ENCODE peak calls at places on chromosomes 5 and 9, in seven cellular contexts. E, M, Z, V, N, A and B are unnamed samples.

GRCh38 chr5:112636288-112636731 is 101.4 kb upstream of the APC start:
- DNase-seq in Z (no peak), N (no peak), A (no peak), M (no peak), V (peak), E (no peak), B (no peak)

GRCh38 chr5:6457592-6457991 is 8.9 kb downstream of the UBE2QL1 start:
- DNase-seq in E (no peak), M (no peak), A (no peak), N (no peak), Z (no peak), V (no peak), B (no peak)

GRCh38 chr9:98540476-98540875 is 168.3 kb downstream of the GABBR2 start:
- DNase-seq in A (no peak), E (no peak), N (no peak), M (no peak), Z (no peak), V (no peak), B (no peak)

GRCh38 chr5:96930058-96930457 is 5.8 kb upstream of the LNPEP start:
- DNase-seq in M (no peak), A (no peak), E (no peak), N (peak), V (peak), Z (no peak), B (no peak)

GRCh38 chr9:14455243-14455642 is 141.3 kb upstream of the NFIB start:
- DNase-seq in A (no peak), M (no peak), E (no peak), V (no peak), Z (no peak), N (no peak), B (no peak)

GRCh38 chr5:34534237-34535108 is 121.7 kb upstream of the RAI14 start:
- DNase-seq in N (peak), E (no peak), M (peak), Z (no peak), V (no peak), A (peak), B (no peak)

GRCh38 chr5:18299166-18299565 is 664.9 kb downstream of the TAF11L14 start:
- DNase-seq in V (peak), Z (no peak), A (no peak), M (no peak), N (no peak), E (no peak), B (no peak)

GRCh38 chr9:126070071-126070470 is 256.6 kb upstream of the MVB12B start:
- DNase-seq in A (no peak), M (no peak), E (no peak), V (no peak), N (no peak), Z (no peak), B (no peak)

GRCh38 chr9:132543960-132544359 is 38.4 kb upstream of the BARHL1 start:
- DNase-seq in E (no peak), M (no peak), A (no peak), Z (no peak), N (no peak), V (no peak), B (no peak)

GRCh38 chr9:95938724-95939123 is 63.2 kb downstream of the ERCC6L2 start:
- DNase-seq in N (peak), A (no peak), V (no peak), Z (no peak), M (no peak), E (no peak), B (no peak)

GRCh38 chr5:109857405-109858031 is 167.8 kb downstream of the MAN2A1 start:
- DNase-seq in A (no peak), E (no peak), N (no peak), Z (no peak), V (no peak), M (no peak), B (no peak)

GRCh38 chr5:165996484-165996883 is 2295.0 kb upstream of the WWC1 start:
- DNase-seq in M (no peak), N (no peak), Z (no peak), A (no peak), E (no peak), V (no peak), B (no peak)

GRCh38 chr5:41334758-41335157 is 121.4 kb upstream of the C6 start:
- DNase-seq in M (no peak), Z (no peak), V (no peak), E (no peak), N (no peak), A (peak), B (no peak)

GRCh38 chr5:165497707-165498106 is 1992.3 kb downstream of the MAT2B start:
- DNase-seq in M (no peak), N (peak), V (peak), Z (no peak), E (no peak), A (no peak), B (peak)

GRCh38 chr5:138685052-138685755 is 68.0 kb upstream of the CTNNA1 start:
- DNase-seq in A (peak), Z (no peak), E (no peak), M (no peak), V (peak), N (no peak), B (no peak)

GRCh38 chr5:178941361-178941760 is 363 bp downstream of the ZNF454 start:
- DNase-seq in A (no peak), Z (no peak), V (no peak), N (no peak), M (no peak), E (no peak), B (no peak)

GRCh38 chr9:1495684-1496083 is 445.5 kb downstream of the DMRT2 start:
- DNase-seq in E (no peak), N (no peak), V (no peak), A (no peak), Z (no peak), M (no peak), B (no peak)

GRCh38 chr5:44845777-44846176 is 37.0 kb downstream of the MRPS30 start:
- DNase-seq in M (no peak), Z (no peak), E (no peak), V (no peak), A (no peak), N (no peak), B (no peak)

GRCh38 chr9:133726401-133727276 is 11.5 kb downstream of the SARDH start:
- DNase-seq in Z (peak), M (peak), E (peak), N (peak), V (peak), A (peak), B (peak)

GRCh38 chr5:58294598-58295298 is 165.1 kb downstream of the PLK2 start:
- DNase-seq in A (peak), M (peak), E (no peak), Z (no peak), V (no peak), N (peak), B (peak)